ENCODE peak calls at places on chromosomes 5 and 9, in nine cellular contexts. U, Z, M, L, Y, P, V, R and N are unnamed samples.
A peak's percentile ranks its signal among the peaks of the same experiment; 100 is the strongest.

GRCh38 chr5:180350296-180350695 is 2.8 kb downstream of the GFPT2 start:
- DNase-seq in U (no peak), Z (no peak), M (no peak), L (no peak), Y (no peak), P (no peak), V (no peak), R (no peak), N (no peak)

GRCh38 chr5:40124367-40124766 is 555.3 kb upstream of the PTGER4 start:
- DNase-seq in U (no peak), Z (no peak), M (peak; percentile 36), L (no peak), Y (no peak), P (no peak), V (no peak), R (no peak), N (no peak)

GRCh38 chr9:127077658-127077975 is 44.8 kb downstream of the ANGPTL2 start:
- DNase-seq in U (peak; percentile 17), Z (no peak), M (no peak), L (no peak), Y (no peak), P (no peak), V (no peak), R (no peak), N (no peak)

GRCh38 chr9:18676501-18676900 is 202.5 kb downstream of the ADAMTSL1 start:
- DNase-seq in U (no peak), Z (no peak), M (no peak), L (no peak), Y (no peak), P (no peak), V (no peak), R (no peak), N (no peak)

GRCh38 chr5:78562719-78563330 is 85.7 kb downstream of the LHFPL2 start:
- DNase-seq in U (no peak), Z (no peak), M (no peak), L (no peak), Y (no peak), P (no peak), V (no peak), R (no peak), N (no peak)

GRCh38 chr5:175803736-175804480 is 67.5 kb upstream of the CPLX2 start:
- DNase-seq in U (no peak), Z (no peak), M (no peak), L (no peak), Y (no peak), P (no peak), V (no peak), R (no peak), N (no peak)

GRCh38 chr9:126819482-126819881 is 14.6 kb downstream of the ZBTB43 start:
- DNase-seq in U (no peak), Z (no peak), M (no peak), L (no peak), Y (no peak), P (no peak), V (no peak), R (no peak), N (no peak)

GRCh38 chr9:131807131-131807990 is 67.5 kb upstream of the RAPGEF1 start:
- DNase-seq in U (no peak), Z (no peak), M (no peak), L (no peak), Y (no peak), P (no peak), V (no peak), R (no peak), N (no peak)

GRCh38 chr9:113661074-113661473 is 197.5 kb downstream of the RGS3 start:
- DNase-seq in U (no peak), Z (no peak), M (no peak), L (no peak), Y (no peak), P (no peak), V (no peak), R (no peak), N (no peak)

GRCh38 chr5:107542428-107542827 is 128.3 kb downstream of the EFNA5 start:
- DNase-seq in U (peak; percentile 83), Z (peak; percentile 69), M (no peak), L (peak; percentile 64), Y (no peak), P (peak; percentile 59), V (peak; percentile 88), R (peak; percentile 92), N (peak; percentile 94)

GRCh38 chr9:135088348-135088978 is 995 bp downstream of the OLFM1 start:
- DNase-seq in U (no peak), Z (no peak), M (no peak), L (no peak), Y (no peak), P (no peak), V (no peak), R (no peak), N (no peak)

GRCh38 chr5:77167695-77168111 is 42.8 kb upstream of the PDE8B start:
- DNase-seq in U (peak; percentile 39), Z (no peak), M (no peak), L (peak; percentile 92), Y (no peak), P (no peak), V (peak; percentile 35), R (no peak), N (peak; percentile 35)

GRCh38 chr9:132447346-132447745 is 37.3 kb downstream of the CFAP77 start:
- DNase-seq in U (no peak), Z (no peak), M (peak; percentile 8), L (no peak), Y (peak; percentile 57), P (no peak), V (no peak), R (no peak), N (no peak)

GRCh38 chr9:128081052-128081451 is 13.0 kb downstream of the SLC25A25 start:
- DNase-seq in U (peak; percentile 80), Z (no peak), M (no peak), L (peak; percentile 98), Y (peak; percentile 58), P (no peak), V (peak; percentile 71), R (no peak), N (no peak)

GRCh38 chr5:10760033-10760975 is 730 bp downstream of the DAP start:
- DNase-seq in U (peak; percentile 46), Z (no peak), M (peak; percentile 69), L (peak; percentile 59), Y (no peak), P (peak; percentile 87), V (peak; percentile 58), R (peak; percentile 78), N (peak; percentile 46)

GRCh38 chr5:10757043-10757442 is 4.0 kb downstream of the DAP start:
- DNase-seq in U (no peak), Z (no peak), M (no peak), L (no peak), Y (no peak), P (peak; percentile 77), V (no peak), R (no peak), N (no peak)

GRCh38 chr5:10760976-10761841 is at the start of gene DAP:
- DNase-seq in U (peak; percentile 87), Z (peak; percentile 78), M (peak; percentile 93), L (peak; percentile 88), Y (peak; percentile 95), P (peak; percentile 90), V (peak; percentile 85), R (peak; percentile 92), N (peak; percentile 97)

GRCh38 chr5:10756539-10756938 is 4.5 kb downstream of the DAP start:
- DNase-seq in U (no peak), Z (no peak), M (no peak), L (peak; percentile 53), Y (no peak), P (no peak), V (no peak), R (no peak), N (no peak)

DNA sequence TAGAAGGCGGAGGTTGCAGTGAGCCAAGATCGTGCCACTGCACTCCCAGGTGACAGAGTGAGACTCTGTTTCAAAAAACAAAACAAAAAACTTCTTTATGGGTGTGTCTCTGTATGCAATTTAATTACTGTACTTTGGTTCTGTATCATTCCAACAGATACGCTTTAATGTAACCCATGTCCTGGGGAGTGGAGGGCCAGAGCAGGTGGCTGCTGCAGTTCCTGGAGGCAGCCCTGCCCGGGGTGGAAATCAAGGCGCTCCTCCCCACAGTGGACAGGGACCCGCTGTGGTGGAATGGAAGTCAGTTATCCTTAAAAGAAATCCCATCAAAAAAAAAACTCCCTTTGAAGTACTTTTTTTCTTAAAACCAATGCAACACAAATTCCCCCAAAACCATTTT is 1.9 kb downstream of the DAP start:
- DNase-seq in U (no peak), Z (no peak), M (no peak), L (no peak), Y (no peak), P (no peak), V (no peak), R (no peak), N (no peak)
- TF ChIP-seq POLR2A in U (no peak), Z (no peak), M (no peak), L (no peak), Y (no peak), P (no peak), V (no peak), R (no peak), N (no peak)

GRCh38 chr9:69180670-69181069 is 6.6 kb downstream of the TJP2 start:
- DNase-seq in U (peak; percentile 63), Z (no peak), M (peak; percentile 74), L (peak; percentile 99), Y (peak; percentile 84), P (peak; percentile 49), V (peak; percentile 59), R (peak; percentile 54), N (peak; percentile 67)
- H3K4me3 ChIP-seq in U (no peak overlapping the region), Z (no peak overlapping the region), M (no peak overlapping the region), L (no peak overlapping the region), Y (no peak overlapping the region), P (no peak overlapping the region), V (no peak overlapping the region), R (no peak overlapping the region), N (no peak overlapping the region)

DNA sequence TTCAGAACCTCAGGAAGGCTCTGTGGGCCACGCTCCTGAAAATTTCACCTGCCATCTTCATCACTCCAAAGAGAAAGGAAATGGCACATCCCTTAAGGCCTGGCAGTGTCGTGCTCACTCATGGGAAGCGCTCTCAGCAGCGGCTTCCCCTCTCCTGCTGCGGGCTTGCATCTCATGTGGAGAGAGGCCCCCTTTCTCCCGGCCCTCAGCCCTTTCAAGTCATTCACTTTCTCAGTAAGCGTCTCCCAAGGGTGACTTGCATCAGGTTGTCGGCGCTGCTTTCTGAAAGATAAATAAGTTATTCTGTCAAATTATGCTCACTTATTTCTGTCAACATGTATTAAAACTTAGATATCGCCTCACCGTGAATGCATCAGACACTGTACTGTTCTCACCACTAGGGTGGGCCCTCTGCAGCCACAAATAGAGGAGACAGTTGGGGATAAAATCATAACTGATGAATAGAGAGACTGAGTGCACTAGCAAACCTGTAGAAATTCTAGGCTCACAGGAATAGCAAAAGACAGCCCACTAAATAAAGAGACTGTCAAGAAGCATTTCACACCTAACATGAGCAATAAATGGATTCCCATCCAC is 174.6 kb downstream of the RFK start:
- DNase-seq in U (no peak), Z (no peak), M (no peak), L (peak; percentile 10), Y (no peak), P (no peak), V (no peak), R (no peak), N (no peak)
- TF ChIP-seq CTCF in U (no peak), Z (no peak), M (peak; percentile 15), L (peak; percentile 36), Y (no peak), P (no peak), V (peak; percentile 54), R (no peak), N (no peak)

DNA sequence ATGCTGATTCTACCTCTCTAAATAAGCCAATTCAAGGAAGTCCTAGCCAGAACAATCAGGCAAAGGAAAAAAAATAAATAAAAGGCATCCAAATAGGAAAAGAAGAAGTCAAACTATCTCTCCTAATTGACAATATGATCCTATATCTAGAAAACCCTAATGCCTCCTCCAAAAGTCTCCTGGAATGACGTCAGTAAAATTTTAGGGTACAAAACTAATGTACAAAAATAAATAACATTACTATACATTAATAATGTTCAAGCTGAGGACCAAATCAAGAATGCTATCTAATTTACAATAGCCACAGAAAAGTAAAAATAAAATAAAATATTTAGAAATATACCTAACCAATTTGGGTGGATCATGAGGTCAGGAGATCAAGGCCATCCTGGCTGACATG is 33.8 kb upstream of the C6 start:
- DNase-seq in U (no peak), Z (no peak), M (no peak), L (no peak), Y (no peak), P (no peak), V (no peak), R (no peak), N (no peak)
- TF ChIP-seq POLR2A in U (no peak), Z (no peak), M (no peak), L (no peak), Y (no peak), P (no peak), V (no peak), R (no peak), N (no peak)